ENCODE peak calls at places on chromosomes 2 and 18, in seven cellular contexts. One of them, this sample, is unnamed.

GRCh38 chr2:136363470-136363869 is 245.5 kb upstream of the CXCR4 start:
- DNase-seq in erythroblast: no peak
- DNase-seq in heart right ventricle: no peak
- DNase-seq in NCI-H2171: no peak
- DNase-seq in NCI-H748 treated with DMSO at 0.1 percent for 48 hours: no peak
- DNase-seq in MV-4-11: no peak
- DNase-seq in lower lobe of right lung: no peak
- DNase-seq in this sample: no peak

GRCh38 chr18:79883461-79884295 is 67.8 kb downstream of the SLC66A2 start:
- DNase-seq in erythroblast: no peak
- DNase-seq in heart right ventricle: no peak
- DNase-seq in NCI-H2171: no peak
- DNase-seq in NCI-H748 treated with DMSO at 0.1 percent for 48 hours: no peak
- DNase-seq in MV-4-11: no peak
- DNase-seq in lower lobe of right lung: peak
- DNase-seq in this sample: no peak

GRCh38 chr2:141810148-141810547 is 320.7 kb downstream of the LRP1B start:
- DNase-seq in erythroblast: no peak
- DNase-seq in heart right ventricle: no peak
- DNase-seq in NCI-H2171: no peak
- DNase-seq in NCI-H748 treated with DMSO at 0.1 percent for 48 hours: no peak
- DNase-seq in MV-4-11: no peak
- DNase-seq in lower lobe of right lung: no peak
- DNase-seq in this sample: no peak

GRCh38 chr2:109046925-109047508 is 58.0 kb upstream of the EDAR start:
- DNase-seq in erythroblast: no peak
- DNase-seq in heart right ventricle: no peak
- DNase-seq in NCI-H2171: peak
- DNase-seq in NCI-H748 treated with DMSO at 0.1 percent for 48 hours: no peak
- DNase-seq in MV-4-11: peak
- DNase-seq in lower lobe of right lung: no peak
- DNase-seq in this sample: no peak

GRCh38 chr2:145023331-145023934 is 503.5 kb upstream of the ZEB2 start:
- DNase-seq in erythroblast: no peak
- DNase-seq in heart right ventricle: no peak
- DNase-seq in NCI-H2171: no peak
- DNase-seq in NCI-H748 treated with DMSO at 0.1 percent for 48 hours: no peak
- DNase-seq in MV-4-11: no peak
- DNase-seq in lower lobe of right lung: no peak
- DNase-seq in this sample: no peak

GRCh38 chr2:240146141-240146561 is 5.7 kb upstream of the OTOS start:
- DNase-seq in erythroblast: no peak
- DNase-seq in heart right ventricle: no peak
- DNase-seq in NCI-H2171: no peak
- DNase-seq in NCI-H748 treated with DMSO at 0.1 percent for 48 hours: no peak
- DNase-seq in MV-4-11: no peak
- DNase-seq in lower lobe of right lung: no peak
- DNase-seq in this sample: no peak

GRCh38 chr18:45777393-45777792 is 48.1 kb upstream of the SIGLEC15 start:
- DNase-seq in erythroblast: no peak
- DNase-seq in heart right ventricle: no peak
- DNase-seq in NCI-H2171: no peak
- DNase-seq in NCI-H748 treated with DMSO at 0.1 percent for 48 hours: no peak
- DNase-seq in MV-4-11: no peak
- DNase-seq in lower lobe of right lung: no peak
- DNase-seq in this sample: no peak

GRCh38 chr2:170966648-170967396 is 37.8 kb downstream of the GORASP2 start:
- DNase-seq in erythroblast: peak
- DNase-seq in heart right ventricle: no peak
- DNase-seq in NCI-H2171: no peak
- DNase-seq in NCI-H748 treated with DMSO at 0.1 percent for 48 hours: no peak
- DNase-seq in MV-4-11: peak
- DNase-seq in lower lobe of right lung: no peak
- DNase-seq in this sample: no peak

GRCh38 chr2:192010073-192010472 is 163.2 kb upstream of the CAVIN2 start:
- DNase-seq in erythroblast: no peak
- DNase-seq in heart right ventricle: no peak
- DNase-seq in NCI-H2171: no peak
- DNase-seq in NCI-H748 treated with DMSO at 0.1 percent for 48 hours: no peak
- DNase-seq in MV-4-11: no peak
- DNase-seq in lower lobe of right lung: no peak
- DNase-seq in this sample: no peak

GRCh38 chr2:224040753-224041152 is 1.7 kb upstream of the SERPINE2 start:
- DNase-seq in erythroblast: no peak
- DNase-seq in heart right ventricle: no peak
- DNase-seq in NCI-H2171: no peak
- DNase-seq in NCI-H748 treated with DMSO at 0.1 percent for 48 hours: no peak
- DNase-seq in MV-4-11: no peak
- DNase-seq in lower lobe of right lung: no peak
- DNase-seq in this sample: no peak

GRCh38 chr2:217223222-217223930 is 363.5 kb upstream of the TNP1 start:
- DNase-seq in erythroblast: no peak
- DNase-seq in heart right ventricle: no peak
- DNase-seq in NCI-H2171: no peak
- DNase-seq in NCI-H748 treated with DMSO at 0.1 percent for 48 hours: no peak
- DNase-seq in MV-4-11: peak
- DNase-seq in lower lobe of right lung: no peak
- DNase-seq in this sample: no peak

GRCh38 chr2:15943378-15943851 is 3.1 kb downstream of the MYCN start:
- DNase-seq in erythroblast: no peak
- DNase-seq in heart right ventricle: no peak
- DNase-seq in NCI-H2171: no peak
- DNase-seq in NCI-H748 treated with DMSO at 0.1 percent for 48 hours: no peak
- DNase-seq in MV-4-11: no peak
- DNase-seq in lower lobe of right lung: no peak
- DNase-seq in this sample: peak

GRCh38 chr18:3594760-3595241 is 144.8 kb downstream of the TGIF1 start:
- DNase-seq in erythroblast: peak
- DNase-seq in heart right ventricle: no peak
- DNase-seq in NCI-H2171: no peak
- DNase-seq in NCI-H748 treated with DMSO at 0.1 percent for 48 hours: no peak
- DNase-seq in MV-4-11: no peak
- DNase-seq in lower lobe of right lung: no peak
- DNase-seq in this sample: no peak

GRCh38 chr2:136399667-136400316 is 281.8 kb upstream of the CXCR4 start:
- DNase-seq in erythroblast: no peak
- DNase-seq in heart right ventricle: no peak
- DNase-seq in NCI-H2171: no peak
- DNase-seq in NCI-H748 treated with DMSO at 0.1 percent for 48 hours: no peak
- DNase-seq in MV-4-11: peak
- DNase-seq in lower lobe of right lung: no peak
- DNase-seq in this sample: no peak

GRCh38 chr2:47064076-47064475 is 91.0 kb downstream of the STPG4 start:
- DNase-seq in erythroblast: no peak
- DNase-seq in heart right ventricle: no peak
- DNase-seq in NCI-H2171: no peak
- DNase-seq in NCI-H748 treated with DMSO at 0.1 percent for 48 hours: no peak
- DNase-seq in MV-4-11: no peak
- DNase-seq in lower lobe of right lung: no peak
- DNase-seq in this sample: no peak

GRCh38 chr18:77765468-77765867 is 515.8 kb downstream of the GALR1 start:
- DNase-seq in erythroblast: no peak
- DNase-seq in heart right ventricle: no peak
- DNase-seq in NCI-H2171: peak
- DNase-seq in NCI-H748 treated with DMSO at 0.1 percent for 48 hours: peak
- DNase-seq in MV-4-11: no peak
- DNase-seq in lower lobe of right lung: no peak
- DNase-seq in this sample: no peak

GRCh38 chr2:28993211-28993960 is 12.3 kb downstream of the TOGARAM2 start:
- DNase-seq in erythroblast: no peak
- DNase-seq in heart right ventricle: no peak
- DNase-seq in NCI-H2171: no peak
- DNase-seq in NCI-H748 treated with DMSO at 0.1 percent for 48 hours: no peak
- DNase-seq in MV-4-11: no peak
- DNase-seq in lower lobe of right lung: peak
- DNase-seq in this sample: no peak

GRCh38 chr2:197152451-197153228 is 157.9 kb downstream of the ANKRD44 start:
- DNase-seq in erythroblast: no peak
- DNase-seq in heart right ventricle: no peak
- DNase-seq in NCI-H2171: no peak
- DNase-seq in NCI-H748 treated with DMSO at 0.1 percent for 48 hours: no peak
- DNase-seq in MV-4-11: peak
- DNase-seq in lower lobe of right lung: peak
- DNase-seq in this sample: no peak

GRCh38 chr2:112155331-112156151 is 17.4 kb downstream of the FBLN7 start:
- DNase-seq in erythroblast: no peak
- DNase-seq in heart right ventricle: no peak
- DNase-seq in NCI-H2171: no peak
- DNase-seq in NCI-H748 treated with DMSO at 0.1 percent for 48 hours: no peak
- DNase-seq in MV-4-11: no peak
- DNase-seq in lower lobe of right lung: no peak
- DNase-seq in this sample: no peak

GRCh38 chr2:202529389-202529788 is 105.4 kb upstream of the FAM117B start:
- DNase-seq in erythroblast: no peak
- DNase-seq in heart right ventricle: no peak
- DNase-seq in NCI-H2171: no peak
- DNase-seq in NCI-H748 treated with DMSO at 0.1 percent for 48 hours: no peak
- DNase-seq in MV-4-11: peak
- DNase-seq in lower lobe of right lung: no peak
- DNase-seq in this sample: no peak

GRCh38 chr2:62140785-62141740 is 54.9 kb upstream of the B3GNT2 start:
- DNase-seq in erythroblast: no peak
- DNase-seq in heart right ventricle: no peak
- DNase-seq in NCI-H2171: no peak
- DNase-seq in NCI-H748 treated with DMSO at 0.1 percent for 48 hours: no peak
- DNase-seq in MV-4-11: peak
- DNase-seq in lower lobe of right lung: no peak
- DNase-seq in this sample: peak

GRCh38 chr2:7795358-7796199 is 878.4 kb downstream of the RNF144A start:
- DNase-seq in erythroblast: no peak
- DNase-seq in heart right ventricle: no peak
- DNase-seq in NCI-H2171: peak
- DNase-seq in NCI-H748 treated with DMSO at 0.1 percent for 48 hours: no peak
- DNase-seq in MV-4-11: peak
- DNase-seq in lower lobe of right lung: no peak
- DNase-seq in this sample: no peak

GRCh38 chr18:7038330-7038846 is 79.2 kb downstream of the LAMA1 start:
- DNase-seq in erythroblast: no peak
- DNase-seq in heart right ventricle: peak
- DNase-seq in NCI-H2171: peak
- DNase-seq in NCI-H748 treated with DMSO at 0.1 percent for 48 hours: peak
- DNase-seq in MV-4-11: no peak
- DNase-seq in lower lobe of right lung: peak
- DNase-seq in this sample: no peak

GRCh38 chr2:26462511-26463251 is 15.2 kb downstream of the OTOF start:
- DNase-seq in erythroblast: peak
- DNase-seq in heart right ventricle: no peak
- DNase-seq in NCI-H2171: no peak
- DNase-seq in NCI-H748 treated with DMSO at 0.1 percent for 48 hours: no peak
- DNase-seq in MV-4-11: peak
- DNase-seq in lower lobe of right lung: peak
- DNase-seq in this sample: no peak

GRCh38 chr2:56666758-56667157 is 483.0 kb downstream of the CCDC85A start:
- DNase-seq in erythroblast: no peak
- DNase-seq in heart right ventricle: no peak
- DNase-seq in NCI-H2171: no peak
- DNase-seq in NCI-H748 treated with DMSO at 0.1 percent for 48 hours: no peak
- DNase-seq in MV-4-11: no peak
- DNase-seq in lower lobe of right lung: no peak
- DNase-seq in this sample: no peak

GRCh38 chr2:53252115-53252514 is 515.5 kb upstream of the CHAC2 start:
- DNase-seq in erythroblast: no peak
- DNase-seq in heart right ventricle: no peak
- DNase-seq in NCI-H2171: peak
- DNase-seq in NCI-H748 treated with DMSO at 0.1 percent for 48 hours: peak
- DNase-seq in MV-4-11: no peak
- DNase-seq in lower lobe of right lung: no peak
- DNase-seq in this sample: no peak

GRCh38 chr2:38277245-38278119 is 99.6 kb downstream of the ATL2 start:
- DNase-seq in erythroblast: no peak
- DNase-seq in heart right ventricle: no peak
- DNase-seq in NCI-H2171: no peak
- DNase-seq in NCI-H748 treated with DMSO at 0.1 percent for 48 hours: peak
- DNase-seq in MV-4-11: no peak
- DNase-seq in lower lobe of right lung: no peak
- DNase-seq in this sample: no peak

GRCh38 chr18:22848618-22849017 is 84.5 kb upstream of the RBBP8 start:
- DNase-seq in erythroblast: no peak
- DNase-seq in heart right ventricle: no peak
- DNase-seq in NCI-H2171: no peak
- DNase-seq in NCI-H748 treated with DMSO at 0.1 percent for 48 hours: no peak
- DNase-seq in MV-4-11: peak
- DNase-seq in lower lobe of right lung: no peak
- DNase-seq in this sample: no peak

GRCh38 chr2:54613794-54614257 is 109.6 kb upstream of the EML6 start:
- DNase-seq in erythroblast: no peak
- DNase-seq in heart right ventricle: no peak
- DNase-seq in NCI-H2171: no peak
- DNase-seq in NCI-H748 treated with DMSO at 0.1 percent for 48 hours: no peak
- DNase-seq in MV-4-11: no peak
- DNase-seq in lower lobe of right lung: no peak
- DNase-seq in this sample: no peak

GRCh38 chr2:60838481-60838880 is 42.9 kb upstream of the REL start:
- DNase-seq in erythroblast: no peak
- DNase-seq in heart right ventricle: no peak
- DNase-seq in NCI-H2171: no peak
- DNase-seq in NCI-H748 treated with DMSO at 0.1 percent for 48 hours: no peak
- DNase-seq in MV-4-11: no peak
- DNase-seq in lower lobe of right lung: no peak
- DNase-seq in this sample: no peak

GRCh38 chr2:205675861-205676516 is 6.3 kb upstream of the NRP2 start:
- DNase-seq in erythroblast: no peak
- DNase-seq in heart right ventricle: no peak
- DNase-seq in NCI-H2171: peak
- DNase-seq in NCI-H748 treated with DMSO at 0.1 percent for 48 hours: peak
- DNase-seq in MV-4-11: peak
- DNase-seq in lower lobe of right lung: no peak
- DNase-seq in this sample: no peak

GRCh38 chr2:20916604-20917286 is 93.8 kb upstream of the LDAH start:
- DNase-seq in erythroblast: no peak
- DNase-seq in heart right ventricle: no peak
- DNase-seq in NCI-H2171: no peak
- DNase-seq in NCI-H748 treated with DMSO at 0.1 percent for 48 hours: no peak
- DNase-seq in MV-4-11: no peak
- DNase-seq in lower lobe of right lung: no peak
- DNase-seq in this sample: no peak

GRCh38 chr2:2950403-2950952 is 427.1 kb downstream of the EIPR1 start:
- DNase-seq in erythroblast: no peak
- DNase-seq in heart right ventricle: no peak
- DNase-seq in NCI-H2171: no peak
- DNase-seq in NCI-H748 treated with DMSO at 0.1 percent for 48 hours: no peak
- DNase-seq in MV-4-11: no peak
- DNase-seq in lower lobe of right lung: no peak
- DNase-seq in this sample: no peak

GRCh38 chr2:25030702-25031101 is 11.2 kb upstream of the EFR3B start:
- DNase-seq in erythroblast: no peak
- DNase-seq in heart right ventricle: no peak
- DNase-seq in NCI-H2171: no peak
- DNase-seq in NCI-H748 treated with DMSO at 0.1 percent for 48 hours: no peak
- DNase-seq in MV-4-11: peak
- DNase-seq in lower lobe of right lung: no peak
- DNase-seq in this sample: no peak

This sample was measured in GM12892.